ENCODE peak calls at places on chromosome 17, in eight cellular contexts. One of them, this sample, is unnamed.

GRCh38 chr17:28345420-28346198 is 10.0 kb downstream of the TNFAIP1 start:
- DNase-seq in stimulated activated CD8-positive, alpha-beta memory T cell treated with anti-CD3 and anti-CD28 coated beads, Interleukin-7, amount 100 ng/mL, for 1 hour: no peak
- DNase-seq in NB4: no peak
- DNase-seq in substantia nigra: no peak
- DNase-seq in DMS79 treated with DMSO at 0.1 percent for 48 hours: peak; percentile 20
- DNase-seq in activated CD4-positive, alpha-beta T cell treated with anti-CD3 and anti-CD28 coated beads for 36 hours: no peak
- DNase-seq in stromal cell of bone marrow: no peak
- DNase-seq in activated T-cell treated with anti-CD3 and anti-CD28 coated beads, Interleukin-2, amount 50 U/mL, for 1 hour: no peak
- DNase-seq in this sample: no peak

GRCh38 chr17:7294614-7295153 is at the start of gene YBX2:
- DNase-seq in stimulated activated CD8-positive, alpha-beta memory T cell treated with anti-CD3 and anti-CD28 coated beads, Interleukin-7, amount 100 ng/mL, for 1 hour: no peak
- DNase-seq in NB4: peak; percentile 59
- DNase-seq in substantia nigra: peak; percentile 18
- DNase-seq in DMS79 treated with DMSO at 0.1 percent for 48 hours: peak; percentile 85
- DNase-seq in activated CD4-positive, alpha-beta T cell treated with anti-CD3 and anti-CD28 coated beads for 36 hours: peak; percentile 90
- DNase-seq in stromal cell of bone marrow: no peak
- DNase-seq in activated T-cell treated with anti-CD3 and anti-CD28 coated beads, Interleukin-2, amount 50 U/mL, for 1 hour: peak; percentile 74
- DNase-seq in this sample: no peak

GRCh38 chr17:1645207-1646171 is at the start of gene SCARF1:
- DNase-seq in stimulated activated CD8-positive, alpha-beta memory T cell treated with anti-CD3 and anti-CD28 coated beads, Interleukin-7, amount 100 ng/mL, for 1 hour: no peak
- DNase-seq in NB4: no peak
- DNase-seq in substantia nigra: no peak
- DNase-seq in DMS79 treated with DMSO at 0.1 percent for 48 hours: no peak
- DNase-seq in activated CD4-positive, alpha-beta T cell treated with anti-CD3 and anti-CD28 coated beads for 36 hours: no peak
- DNase-seq in stromal cell of bone marrow: no peak
- DNase-seq in activated T-cell treated with anti-CD3 and anti-CD28 coated beads, Interleukin-2, amount 50 U/mL, for 1 hour: no peak
- DNase-seq in this sample: no peak

GRCh38 chr17:7004398-7005253 is 7.8 kb upstream of the RNASEK start:
- DNase-seq in stimulated activated CD8-positive, alpha-beta memory T cell treated with anti-CD3 and anti-CD28 coated beads, Interleukin-7, amount 100 ng/mL, for 1 hour: no peak
- DNase-seq in NB4: peak; percentile 72
- DNase-seq in substantia nigra: no peak
- DNase-seq in DMS79 treated with DMSO at 0.1 percent for 48 hours: peak; percentile 66
- DNase-seq in activated CD4-positive, alpha-beta T cell treated with anti-CD3 and anti-CD28 coated beads for 36 hours: peak; percentile 37
- DNase-seq in stromal cell of bone marrow: peak; percentile 36
- DNase-seq in activated T-cell treated with anti-CD3 and anti-CD28 coated beads, Interleukin-2, amount 50 U/mL, for 1 hour: no peak
- DNase-seq in this sample: no peak

GRCh38 chr17:43598359-43599045 is 52.4 kb upstream of the ETV4 start:
- DNase-seq in stimulated activated CD8-positive, alpha-beta memory T cell treated with anti-CD3 and anti-CD28 coated beads, Interleukin-7, amount 100 ng/mL, for 1 hour: no peak
- DNase-seq in NB4: no peak
- DNase-seq in substantia nigra: no peak
- DNase-seq in DMS79 treated with DMSO at 0.1 percent for 48 hours: no peak
- DNase-seq in activated CD4-positive, alpha-beta T cell treated with anti-CD3 and anti-CD28 coated beads for 36 hours: no peak
- DNase-seq in stromal cell of bone marrow: no peak
- DNase-seq in activated T-cell treated with anti-CD3 and anti-CD28 coated beads, Interleukin-2, amount 50 U/mL, for 1 hour: no peak
- DNase-seq in this sample: no peak

GRCh38 chr17:55158439-55158838 is 106.3 kb upstream of the HLF start:
- DNase-seq in stimulated activated CD8-positive, alpha-beta memory T cell treated with anti-CD3 and anti-CD28 coated beads, Interleukin-7, amount 100 ng/mL, for 1 hour: no peak
- DNase-seq in NB4: no peak
- DNase-seq in substantia nigra: no peak
- DNase-seq in DMS79 treated with DMSO at 0.1 percent for 48 hours: no peak
- DNase-seq in activated CD4-positive, alpha-beta T cell treated with anti-CD3 and anti-CD28 coated beads for 36 hours: no peak
- DNase-seq in stromal cell of bone marrow: no peak
- DNase-seq in activated T-cell treated with anti-CD3 and anti-CD28 coated beads, Interleukin-2, amount 50 U/mL, for 1 hour: no peak
- DNase-seq in this sample: no peak

GRCh38 chr17:81039096-81039495 is 4.1 kb downstream of the BAIAP2 start:
- DNase-seq in stimulated activated CD8-positive, alpha-beta memory T cell treated with anti-CD3 and anti-CD28 coated beads, Interleukin-7, amount 100 ng/mL, for 1 hour: no peak
- DNase-seq in NB4: no peak
- DNase-seq in substantia nigra: no peak
- DNase-seq in DMS79 treated with DMSO at 0.1 percent for 48 hours: no peak
- DNase-seq in activated CD4-positive, alpha-beta T cell treated with anti-CD3 and anti-CD28 coated beads for 36 hours: no peak
- DNase-seq in stromal cell of bone marrow: no peak
- DNase-seq in activated T-cell treated with anti-CD3 and anti-CD28 coated beads, Interleukin-2, amount 50 U/mL, for 1 hour: no peak
- DNase-seq in this sample: no peak

GRCh38 chr17:47423406-47424295 is 99.9 kb downstream of the EFCAB13 start:
- DNase-seq in stimulated activated CD8-positive, alpha-beta memory T cell treated with anti-CD3 and anti-CD28 coated beads, Interleukin-7, amount 100 ng/mL, for 1 hour: no peak
- DNase-seq in NB4: no peak
- DNase-seq in substantia nigra: no peak
- DNase-seq in DMS79 treated with DMSO at 0.1 percent for 48 hours: peak; percentile 42
- DNase-seq in activated CD4-positive, alpha-beta T cell treated with anti-CD3 and anti-CD28 coated beads for 36 hours: peak; percentile 20
- DNase-seq in stromal cell of bone marrow: no peak
- DNase-seq in activated T-cell treated with anti-CD3 and anti-CD28 coated beads, Interleukin-2, amount 50 U/mL, for 1 hour: peak; percentile 22
- DNase-seq in this sample: no peak

GRCh38 chr17:76049239-76049638 is 22.1 kb upstream of the EVPL start:
- DNase-seq in stimulated activated CD8-positive, alpha-beta memory T cell treated with anti-CD3 and anti-CD28 coated beads, Interleukin-7, amount 100 ng/mL, for 1 hour: no peak
- DNase-seq in NB4: no peak
- DNase-seq in substantia nigra: no peak
- DNase-seq in DMS79 treated with DMSO at 0.1 percent for 48 hours: no peak
- DNase-seq in activated CD4-positive, alpha-beta T cell treated with anti-CD3 and anti-CD28 coated beads for 36 hours: no peak
- DNase-seq in stromal cell of bone marrow: no peak
- DNase-seq in activated T-cell treated with anti-CD3 and anti-CD28 coated beads, Interleukin-2, amount 50 U/mL, for 1 hour: no peak
- DNase-seq in this sample: no peak

GRCh38 chr17:80195671-80196529 is 24.2 kb downstream of the SGSH start:
- DNase-seq in stimulated activated CD8-positive, alpha-beta memory T cell treated with anti-CD3 and anti-CD28 coated beads, Interleukin-7, amount 100 ng/mL, for 1 hour: peak; percentile 24
- DNase-seq in NB4: peak; percentile 40
- DNase-seq in substantia nigra: no peak
- DNase-seq in DMS79 treated with DMSO at 0.1 percent for 48 hours: no peak
- DNase-seq in activated CD4-positive, alpha-beta T cell treated with anti-CD3 and anti-CD28 coated beads for 36 hours: peak; percentile 74
- DNase-seq in stromal cell of bone marrow: no peak
- DNase-seq in activated T-cell treated with anti-CD3 and anti-CD28 coated beads, Interleukin-2, amount 50 U/mL, for 1 hour: peak; percentile 71
- DNase-seq in this sample: no peak

GRCh38 chr17:74200112-74200511 is 3.4 kb upstream of the RPL38 start:
- DNase-seq in stimulated activated CD8-positive, alpha-beta memory T cell treated with anti-CD3 and anti-CD28 coated beads, Interleukin-7, amount 100 ng/mL, for 1 hour: no peak
- DNase-seq in NB4: no peak
- DNase-seq in substantia nigra: no peak
- DNase-seq in DMS79 treated with DMSO at 0.1 percent for 48 hours: no peak
- DNase-seq in activated CD4-positive, alpha-beta T cell treated with anti-CD3 and anti-CD28 coated beads for 36 hours: no peak
- DNase-seq in stromal cell of bone marrow: no peak
- DNase-seq in activated T-cell treated with anti-CD3 and anti-CD28 coated beads, Interleukin-2, amount 50 U/mL, for 1 hour: no peak
- DNase-seq in this sample: no peak

GRCh38 chr17:49585422-49586027 is 9.9 kb downstream of the NXPH3 start:
- DNase-seq in stimulated activated CD8-positive, alpha-beta memory T cell treated with anti-CD3 and anti-CD28 coated beads, Interleukin-7, amount 100 ng/mL, for 1 hour: no peak
- DNase-seq in NB4: no peak
- DNase-seq in substantia nigra: no peak
- DNase-seq in DMS79 treated with DMSO at 0.1 percent for 48 hours: no peak
- DNase-seq in activated CD4-positive, alpha-beta T cell treated with anti-CD3 and anti-CD28 coated beads for 36 hours: no peak
- DNase-seq in stromal cell of bone marrow: no peak
- DNase-seq in activated T-cell treated with anti-CD3 and anti-CD28 coated beads, Interleukin-2, amount 50 U/mL, for 1 hour: no peak
- DNase-seq in this sample: no peak

GRCh38 chr17:35236821-35237220 is 6.1 kb upstream of the SLFN5 start:
- DNase-seq in stimulated activated CD8-positive, alpha-beta memory T cell treated with anti-CD3 and anti-CD28 coated beads, Interleukin-7, amount 100 ng/mL, for 1 hour: no peak
- DNase-seq in NB4: no peak
- DNase-seq in substantia nigra: no peak
- DNase-seq in DMS79 treated with DMSO at 0.1 percent for 48 hours: no peak
- DNase-seq in activated CD4-positive, alpha-beta T cell treated with anti-CD3 and anti-CD28 coated beads for 36 hours: no peak
- DNase-seq in stromal cell of bone marrow: peak; percentile 5
- DNase-seq in activated T-cell treated with anti-CD3 and anti-CD28 coated beads, Interleukin-2, amount 50 U/mL, for 1 hour: no peak
- DNase-seq in this sample: no peak

GRCh38 chr17:28188841-28189263 is 130.1 kb upstream of the TMEM97 start:
- DNase-seq in stimulated activated CD8-positive, alpha-beta memory T cell treated with anti-CD3 and anti-CD28 coated beads, Interleukin-7, amount 100 ng/mL, for 1 hour: no peak
- DNase-seq in NB4: no peak
- DNase-seq in substantia nigra: no peak
- DNase-seq in DMS79 treated with DMSO at 0.1 percent for 48 hours: no peak
- DNase-seq in activated CD4-positive, alpha-beta T cell treated with anti-CD3 and anti-CD28 coated beads for 36 hours: no peak
- DNase-seq in stromal cell of bone marrow: no peak
- DNase-seq in activated T-cell treated with anti-CD3 and anti-CD28 coated beads, Interleukin-2, amount 50 U/mL, for 1 hour: no peak
- DNase-seq in this sample: no peak

GRCh38 chr17:45224671-45225050 is 3.0 kb downstream of the FMNL1 start:
- DNase-seq in stimulated activated CD8-positive, alpha-beta memory T cell treated with anti-CD3 and anti-CD28 coated beads, Interleukin-7, amount 100 ng/mL, for 1 hour: no peak
- DNase-seq in NB4: no peak
- DNase-seq in substantia nigra: no peak
- DNase-seq in DMS79 treated with DMSO at 0.1 percent for 48 hours: no peak
- DNase-seq in activated CD4-positive, alpha-beta T cell treated with anti-CD3 and anti-CD28 coated beads for 36 hours: peak; percentile 78
- DNase-seq in stromal cell of bone marrow: no peak
- DNase-seq in activated T-cell treated with anti-CD3 and anti-CD28 coated beads, Interleukin-2, amount 50 U/mL, for 1 hour: peak; percentile 59
- DNase-seq in this sample: no peak

GRCh38 chr17:236641-237405 is 55.4 kb upstream of the DOC2B start:
- DNase-seq in stimulated activated CD8-positive, alpha-beta memory T cell treated with anti-CD3 and anti-CD28 coated beads, Interleukin-7, amount 100 ng/mL, for 1 hour: no peak
- DNase-seq in NB4: no peak
- DNase-seq in substantia nigra: no peak
- DNase-seq in DMS79 treated with DMSO at 0.1 percent for 48 hours: no peak
- DNase-seq in activated CD4-positive, alpha-beta T cell treated with anti-CD3 and anti-CD28 coated beads for 36 hours: no peak
- DNase-seq in stromal cell of bone marrow: no peak
- DNase-seq in activated T-cell treated with anti-CD3 and anti-CD28 coated beads, Interleukin-2, amount 50 U/mL, for 1 hour: no peak
- DNase-seq in this sample: no peak

GRCh38 chr17:82094931-82095776 is 2.9 kb downstream of the FASN start:
- DNase-seq in stimulated activated CD8-positive, alpha-beta memory T cell treated with anti-CD3 and anti-CD28 coated beads, Interleukin-7, amount 100 ng/mL, for 1 hour: no peak
- DNase-seq in NB4: peak; percentile 6
- DNase-seq in substantia nigra: no peak
- DNase-seq in DMS79 treated with DMSO at 0.1 percent for 48 hours: no peak
- DNase-seq in activated CD4-positive, alpha-beta T cell treated with anti-CD3 and anti-CD28 coated beads for 36 hours: no peak
- DNase-seq in stromal cell of bone marrow: no peak
- DNase-seq in activated T-cell treated with anti-CD3 and anti-CD28 coated beads, Interleukin-2, amount 50 U/mL, for 1 hour: no peak
- DNase-seq in this sample: no peak

GRCh38 chr17:80931421-80932265 is 60.0 kb upstream of the CHMP6 start:
- DNase-seq in stimulated activated CD8-positive, alpha-beta memory T cell treated with anti-CD3 and anti-CD28 coated beads, Interleukin-7, amount 100 ng/mL, for 1 hour: no peak
- DNase-seq in NB4: no peak
- DNase-seq in substantia nigra: no peak
- DNase-seq in DMS79 treated with DMSO at 0.1 percent for 48 hours: peak; percentile 35
- DNase-seq in activated CD4-positive, alpha-beta T cell treated with anti-CD3 and anti-CD28 coated beads for 36 hours: no peak
- DNase-seq in stromal cell of bone marrow: peak; percentile 43
- DNase-seq in activated T-cell treated with anti-CD3 and anti-CD28 coated beads, Interleukin-2, amount 50 U/mL, for 1 hour: no peak
- DNase-seq in this sample: no peak

GRCh38 chr17:4892499-4893221 is 6.7 kb upstream of the C17orf107 start:
- DNase-seq in stimulated activated CD8-positive, alpha-beta memory T cell treated with anti-CD3 and anti-CD28 coated beads, Interleukin-7, amount 100 ng/mL, for 1 hour: no peak
- DNase-seq in NB4: no peak
- DNase-seq in substantia nigra: no peak
- DNase-seq in DMS79 treated with DMSO at 0.1 percent for 48 hours: no peak
- DNase-seq in activated CD4-positive, alpha-beta T cell treated with anti-CD3 and anti-CD28 coated beads for 36 hours: no peak
- DNase-seq in stromal cell of bone marrow: no peak
- DNase-seq in activated T-cell treated with anti-CD3 and anti-CD28 coated beads, Interleukin-2, amount 50 U/mL, for 1 hour: no peak
- DNase-seq in this sample: no peak

GRCh38 chr17:6677158-6677831 is 25.7 kb downstream of the C17orf100 start:
- DNase-seq in stimulated activated CD8-positive, alpha-beta memory T cell treated with anti-CD3 and anti-CD28 coated beads, Interleukin-7, amount 100 ng/mL, for 1 hour: no peak
- DNase-seq in NB4: peak; percentile 84
- DNase-seq in substantia nigra: no peak
- DNase-seq in DMS79 treated with DMSO at 0.1 percent for 48 hours: no peak
- DNase-seq in activated CD4-positive, alpha-beta T cell treated with anti-CD3 and anti-CD28 coated beads for 36 hours: peak; percentile 42
- DNase-seq in stromal cell of bone marrow: peak; percentile 31
- DNase-seq in activated T-cell treated with anti-CD3 and anti-CD28 coated beads, Interleukin-2, amount 50 U/mL, for 1 hour: no peak
- DNase-seq in this sample: no peak

GRCh38 chr17:62974788-62975586 is 9.0 kb downstream of the TANC2 start:
- DNase-seq in stimulated activated CD8-positive, alpha-beta memory T cell treated with anti-CD3 and anti-CD28 coated beads, Interleukin-7, amount 100 ng/mL, for 1 hour: no peak
- DNase-seq in NB4: no peak
- DNase-seq in substantia nigra: no peak
- DNase-seq in DMS79 treated with DMSO at 0.1 percent for 48 hours: no peak
- DNase-seq in activated CD4-positive, alpha-beta T cell treated with anti-CD3 and anti-CD28 coated beads for 36 hours: no peak
- DNase-seq in stromal cell of bone marrow: no peak
- DNase-seq in activated T-cell treated with anti-CD3 and anti-CD28 coated beads, Interleukin-2, amount 50 U/mL, for 1 hour: no peak
- DNase-seq in this sample: no peak

GRCh38 chr17:44956998-44957981 is 9.7 kb upstream of the KIF18B start:
- DNase-seq in stimulated activated CD8-positive, alpha-beta memory T cell treated with anti-CD3 and anti-CD28 coated beads, Interleukin-7, amount 100 ng/mL, for 1 hour: no peak
- DNase-seq in NB4: no peak
- DNase-seq in substantia nigra: peak; percentile 36
- DNase-seq in DMS79 treated with DMSO at 0.1 percent for 48 hours: no peak
- DNase-seq in activated CD4-positive, alpha-beta T cell treated with anti-CD3 and anti-CD28 coated beads for 36 hours: no peak
- DNase-seq in stromal cell of bone marrow: no peak
- DNase-seq in activated T-cell treated with anti-CD3 and anti-CD28 coated beads, Interleukin-2, amount 50 U/mL, for 1 hour: no peak
- DNase-seq in this sample: no peak

GRCh38 chr17:66829386-66829864 is 5.5 kb upstream of the CACNG5 start:
- DNase-seq in stimulated activated CD8-positive, alpha-beta memory T cell treated with anti-CD3 and anti-CD28 coated beads, Interleukin-7, amount 100 ng/mL, for 1 hour: no peak
- DNase-seq in NB4: peak; percentile 50
- DNase-seq in substantia nigra: no peak
- DNase-seq in DMS79 treated with DMSO at 0.1 percent for 48 hours: no peak
- DNase-seq in activated CD4-positive, alpha-beta T cell treated with anti-CD3 and anti-CD28 coated beads for 36 hours: peak; percentile 49
- DNase-seq in stromal cell of bone marrow: peak; percentile 43
- DNase-seq in activated T-cell treated with anti-CD3 and anti-CD28 coated beads, Interleukin-2, amount 50 U/mL, for 1 hour: no peak
- DNase-seq in this sample: no peak

GRCh38 chr17:954431-955164 is 25.0 kb downstream of the NXN start:
- DNase-seq in stimulated activated CD8-positive, alpha-beta memory T cell treated with anti-CD3 and anti-CD28 coated beads, Interleukin-7, amount 100 ng/mL, for 1 hour: no peak
- DNase-seq in NB4: no peak
- DNase-seq in substantia nigra: no peak
- DNase-seq in DMS79 treated with DMSO at 0.1 percent for 48 hours: no peak
- DNase-seq in activated CD4-positive, alpha-beta T cell treated with anti-CD3 and anti-CD28 coated beads for 36 hours: no peak
- DNase-seq in stromal cell of bone marrow: no peak
- DNase-seq in activated T-cell treated with anti-CD3 and anti-CD28 coated beads, Interleukin-2, amount 50 U/mL, for 1 hour: no peak
- DNase-seq in this sample: no peak

GRCh38 chr17:383771-384621 is 31.4 kb upstream of the RPH3AL start:
- DNase-seq in stimulated activated CD8-positive, alpha-beta memory T cell treated with anti-CD3 and anti-CD28 coated beads, Interleukin-7, amount 100 ng/mL, for 1 hour: no peak
- DNase-seq in NB4: no peak
- DNase-seq in substantia nigra: no peak
- DNase-seq in DMS79 treated with DMSO at 0.1 percent for 48 hours: no peak
- DNase-seq in activated CD4-positive, alpha-beta T cell treated with anti-CD3 and anti-CD28 coated beads for 36 hours: no peak
- DNase-seq in stromal cell of bone marrow: no peak
- DNase-seq in activated T-cell treated with anti-CD3 and anti-CD28 coated beads, Interleukin-2, amount 50 U/mL, for 1 hour: no peak
- DNase-seq in this sample: no peak

GRCh38 chr17:6749519-6749918 is 6.3 kb upstream of the XAF1 start:
- DNase-seq in stimulated activated CD8-positive, alpha-beta memory T cell treated with anti-CD3 and anti-CD28 coated beads, Interleukin-7, amount 100 ng/mL, for 1 hour: no peak
- DNase-seq in NB4: peak; percentile 57
- DNase-seq in substantia nigra: no peak
- DNase-seq in DMS79 treated with DMSO at 0.1 percent for 48 hours: no peak
- DNase-seq in activated CD4-positive, alpha-beta T cell treated with anti-CD3 and anti-CD28 coated beads for 36 hours: peak; percentile 22
- DNase-seq in stromal cell of bone marrow: no peak
- DNase-seq in activated T-cell treated with anti-CD3 and anti-CD28 coated beads, Interleukin-2, amount 50 U/mL, for 1 hour: no peak
- DNase-seq in this sample: no peak